ENCODE peak calls at places on chromosomes 6 and 20, in four cellular contexts. Z is IMR-90, G is keratinocyte, X is endothelial cell of umbilical vein. Q is an unnamed sample.

GRCh38 chr6:139588076-139588639 is 213.7 kb upstream of the CITED2 start:
- DNase-seq in Z (peak; percentile 65), G (no peak), X (peak; percentile 67), Q (peak; percentile 49)

GRCh38 chr6:43858161-43859153 is 88.4 kb downstream of the VEGFA start:
- DNase-seq in Z (no peak), G (no peak), X (no peak), Q (no peak)

GRCh38 chr6:34994693-34995092 is 105.6 kb downstream of the ANKS1A start:
- DNase-seq in Z (no peak), G (no peak), X (no peak), Q (no peak)

GRCh38 chr20:3931664-3932063 is 42.5 kb downstream of the PANK2 start:
- DNase-seq in Z (peak; percentile 30), G (no peak), X (no peak), Q (no peak)

GRCh38 chr6:2744206-2744771 is 6.4 kb downstream of the MYLK4 start:
- DNase-seq in Z (no peak), G (no peak), X (no peak), Q (no peak)

GRCh38 chr6:24581084-24581669 is 64.8 kb downstream of the KIAA0319 start:
- DNase-seq in Z (peak; percentile 50), G (peak; percentile 15), X (peak; percentile 56), Q (peak; percentile 58)

GRCh38 chr20:44067650-44068081 is 119.3 kb downstream of the JPH2 start:
- DNase-seq in Z (no peak), G (no peak), X (no peak), Q (no peak)

GRCh38 chr6:42177514-42178364 is 4.6 kb downstream of the GUCA1A start:
- DNase-seq in Z (no peak), G (no peak), X (no peak), Q (peak; percentile 43)

GRCh38 chr6:33962186-33962585 is 158.4 kb upstream of the MLN start:
- DNase-seq in Z (peak; percentile 15), G (no peak), X (no peak), Q (no peak)

GRCh38 chr20:3354247-3354646 is 53.2 kb downstream of the DNAAF9 start:
- DNase-seq in Z (no peak), G (no peak), X (no peak), Q (no peak)

GRCh38 chr6:14547284-14548001 is 429.9 kb downstream of the CD83 start:
- DNase-seq in Z (no peak), G (no peak), X (no peak), Q (no peak)

GRCh38 chr6:133241901-133242760 is 974 bp downstream of the EYA4 start:
- DNase-seq in Z (peak; percentile 66), G (no peak), X (peak; percentile 12), Q (no peak)

GRCh38 chr6:135962731-135963130 is 111.2 kb downstream of the PDE7B start:
- DNase-seq in Z (peak; percentile 67), G (no peak), X (no peak), Q (no peak)

GRCh38 chr6:85637579-85637978 is 5.1 kb downstream of the SYNCRIP start:
- DNase-seq in Z (no peak), G (no peak), X (no peak), Q (no peak)

GRCh38 chr6:93317587-93317986 is 101.8 kb downstream of the EPHA7 start:
- DNase-seq in Z (no peak), G (no peak), X (no peak), Q (no peak)

GRCh38 chr6:131949615-131949908 is 1.6 kb downstream of the CCN2 start:
- DNase-seq in Z (peak; percentile 91), G (no peak), X (no peak), Q (no peak)

GRCh38 chr6:142800240-142800639 is 144.7 kb downstream of the HIVEP2 start:
- DNase-seq in Z (peak; percentile 37), G (no peak), X (no peak), Q (no peak)

GRCh38 chr6:88662653-88663174 is 300.7 kb downstream of the RNGTT start:
- DNase-seq in Z (no peak), G (no peak), X (no peak), Q (no peak)

GRCh38 chr20:58645277-58645968 is 5.7 kb upstream of the STX16 start:
- DNase-seq in Z (peak; percentile 56), G (no peak), X (peak; percentile 95), Q (no peak)

GRCh38 chr6:145818796-145819195 is 4.2 kb upstream of the FBXO30 start:
- DNase-seq in Z (no peak), G (no peak), X (no peak), Q (no peak)

GRCh38 chr6:29676981-29677601 is 3.9 kb downstream of the ZFP57 start:
- DNase-seq in Z (no peak), G (peak; percentile 55), X (no peak), Q (no peak)

GRCh38 chr6:83071023-83071422 is 3.6 kb downstream of the DOP1A start:
- DNase-seq in Z (no peak), G (no peak), X (peak; percentile 72), Q (no peak)

GRCh38 chr20:3808141-3808479 is 12.0 kb downstream of the CDC25B start:
- DNase-seq in Z (peak; percentile 92), G (no peak), X (peak; percentile 86), Q (no peak)

GRCh38 chr20:64115171-64115911 is 8.0 kb upstream of the NPBWR2 start:
- DNase-seq in Z (no peak), G (no peak), X (no peak), Q (no peak)

GRCh38 chr6:144346719-144347446 is 61.7 kb downstream of the UTRN start:
- DNase-seq in Z (peak; percentile 84), G (no peak), X (peak; percentile 90), Q (no peak)

GRCh38 chr6:28531479-28532128 is 5.9 kb downstream of the GPX5 start:
- DNase-seq in Z (no peak), G (no peak), X (no peak), Q (peak; percentile 58)

GRCh38 chr20:36203861-36204260 is 32.4 kb upstream of the AAR2 start:
- DNase-seq in Z (no peak), G (no peak), X (no peak), Q (no peak)

GRCh38 chr6:231779-232178 is 60.5 kb upstream of the DUSP22 start:
- DNase-seq in Z (no peak), G (no peak), X (no peak), Q (no peak)

GRCh38 chr6:26065952-26066380 is 21.3 kb upstream of the HFE start:
- DNase-seq in Z (peak; percentile 82), G (no peak), X (peak; percentile 79), Q (peak; percentile 86)

GRCh38 chr6:18110160-18110559 is 12.3 kb downstream of the NHLRC1 start:
- DNase-seq in Z (peak; percentile 36), G (no peak), X (no peak), Q (no peak)

GRCh38 chr6:75217203-75217602 is 11.3 kb upstream of the COL12A1 start:
- DNase-seq in Z (peak; percentile 88), G (no peak), X (peak; percentile 71), Q (no peak)

GRCh38 chr6:109239192-109239917 is 142.9 kb downstream of the CD164 start:
- DNase-seq in Z (no peak), G (no peak), X (no peak), Q (no peak)

GRCh38 chr6:108635505-108636226 is 74.9 kb downstream of the FOXO3 start:
- DNase-seq in Z (no peak), G (no peak), X (no peak), Q (no peak)

GRCh38 chr6:41430875-41431274 is 95.5 kb downstream of the NCR2 start:
- DNase-seq in Z (peak; percentile 70), G (no peak), X (no peak), Q (no peak)

GRCh38 chr6:155201461-155202226 is 62.2 kb upstream of the CLDN20 start:
- DNase-seq in Z (peak; percentile 87), G (peak; percentile 30), X (peak; percentile 96), Q (no peak)

GRCh38 chr6:44662461-44663121 is 275.1 kb downstream of the CDC5L start:
- DNase-seq in Z (no peak), G (no peak), X (no peak), Q (no peak)

GRCh38 chr6:157571269-157571668 is 190.3 kb downstream of the ZDHHC14 start:
- DNase-seq in Z (no peak), G (no peak), X (no peak), Q (no peak)
- H3K9me1 ChIP-seq in Z (peaks cover 2% of the 10 kb centered on the region), G (no peaks in the 10 kb centered on the region), X (no peaks in the 10 kb centered on the region), Q (no peaks in the 10 kb centered on the region)

DNA sequence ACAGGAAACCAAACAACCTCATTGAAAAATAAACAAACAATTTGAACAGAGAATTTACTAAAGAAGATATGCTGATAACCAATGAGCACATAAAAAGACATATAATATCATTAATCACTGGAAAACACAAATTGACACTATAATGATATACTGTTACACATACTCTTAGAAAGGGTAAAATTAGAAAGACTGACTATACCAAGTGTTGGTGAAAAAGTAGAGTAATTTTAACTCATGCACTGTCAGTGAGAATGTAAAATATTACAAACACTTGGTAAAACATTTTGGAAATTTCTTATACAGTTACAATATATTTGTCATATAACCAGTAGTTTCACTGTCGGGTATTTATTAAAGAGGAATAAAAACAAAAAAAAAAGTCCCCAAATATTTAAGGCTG is 1139.2 kb upstream of the GJE1 start:
- DNase-seq in Z (no peak), G (no peak), X (no peak), Q (no peak)
- H3K9me1 ChIP-seq in Z (no peaks in the 10 kb centered on the region), G (no peaks in the 10 kb centered on the region), X (no peaks in the 10 kb centered on the region), Q (no peaks in the 10 kb centered on the region)

GRCh38 chr6:4164456-4164855 is 29.1 kb upstream of the ECI2 start:
- DNase-seq in Z (no peak), G (no peak), X (no peak), Q (no peak)
- H3K9me1 ChIP-seq in Z (no peaks in the 10 kb centered on the region), G (no peaks in the 10 kb centered on the region), X (no peaks in the 10 kb centered on the region), Q (no peaks in the 10 kb centered on the region)

GRCh38 chr6:126625019-126625418 is 285.1 kb downstream of the CENPW start:
- DNase-seq in Z (peak; percentile 31), G (no peak), X (peak; percentile 44), Q (no peak)
- H3K9me1 ChIP-seq in Z (no peaks in the 10 kb centered on the region), G (no peaks in the 10 kb centered on the region), X (peaks cover 4% of the 10 kb centered on the region), Q (no peaks in the 10 kb centered on the region)

DNA sequence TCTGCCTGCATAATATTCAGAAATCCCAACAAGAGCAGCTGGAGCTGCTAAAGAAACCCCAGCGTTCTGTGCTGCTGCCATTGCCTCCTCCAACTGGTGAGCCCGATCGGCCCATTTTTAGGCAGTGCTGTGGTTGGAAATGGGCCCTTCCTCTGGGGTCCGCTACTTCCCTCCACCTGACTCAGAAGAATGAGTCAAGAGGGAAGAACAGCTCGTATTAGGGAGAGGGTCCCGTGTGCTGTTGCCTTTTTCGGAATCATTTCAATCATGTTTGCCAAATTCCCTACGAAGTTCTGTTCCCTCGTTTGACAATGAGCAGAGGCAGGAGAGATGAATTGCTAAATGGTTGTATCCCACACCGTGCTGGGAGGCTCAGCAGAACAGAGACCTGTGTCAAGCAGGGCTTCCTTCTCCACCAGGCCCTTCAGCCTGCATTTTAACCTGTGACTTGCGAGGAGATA is 38.4 kb downstream of the THBS2 start:
- DNase-seq in Z (peak; percentile 35), G (no peak), X (no peak), Q (no peak)
- H3K9me1 ChIP-seq in Z (peaks cover 14% of the 10 kb centered on the region), G (no peaks in the 10 kb centered on the region), X (no peaks in the 10 kb centered on the region), Q (no peaks in the 10 kb centered on the region)

DNA sequence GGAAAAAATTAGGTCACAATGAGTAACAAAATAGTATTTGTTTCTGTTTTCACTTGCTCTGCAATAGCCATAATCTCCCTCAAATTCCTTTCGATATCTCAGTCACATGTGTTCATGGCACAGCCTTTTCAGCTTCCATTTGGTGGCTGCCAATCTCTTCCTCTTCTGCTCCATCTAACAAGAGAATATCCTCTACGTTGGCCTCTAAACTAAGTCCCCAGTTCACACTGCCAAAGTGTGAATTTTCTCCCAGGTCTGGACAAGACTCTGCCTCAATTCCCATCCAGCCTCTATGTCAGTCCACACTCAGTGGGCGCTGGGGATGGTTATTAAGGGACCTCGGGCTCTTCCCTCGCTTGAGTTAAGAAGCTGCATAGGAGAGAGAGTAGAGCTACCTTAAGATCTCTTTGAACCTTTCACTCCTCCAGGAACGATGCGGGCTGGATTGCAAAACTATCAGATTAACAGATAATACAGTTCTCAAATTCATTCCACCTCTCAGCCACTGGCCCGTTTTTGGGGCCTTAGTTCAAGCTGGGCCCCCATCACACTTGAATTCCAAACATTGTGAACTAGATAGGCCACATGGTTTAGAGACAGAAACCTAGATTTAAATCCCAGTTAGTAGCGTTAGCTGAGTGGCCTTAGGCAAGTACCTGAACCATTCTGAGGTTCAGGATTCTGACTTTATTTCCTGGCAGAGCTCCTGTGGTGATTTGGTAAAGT is 250.2 kb upstream of the QKI start:
- DNase-seq in Z (no peak), G (no peak), X (no peak), Q (no peak)
- H3K9me1 ChIP-seq in Z (no peaks in the 10 kb centered on the region), G (no peaks in the 10 kb centered on the region), X (no peaks in the 10 kb centered on the region), Q (no peaks in the 10 kb centered on the region)